ENCODE peak calls at places on chromosome 18, in ten cellular contexts. Q is lower lobe of right lung; W is stimulated activated naive B cell treated with anti-CD40 and anti-IgM and Interleukin-4, amounts not matched to agents 10 μg/mL and 1 μg/mL and 100 μg/mL, for 72 hours; N is HTR-8/SVneo; K is stimulated activated CD8-positive, alpha-beta memory T cell treated with anti-CD3 and anti-CD28 coated beads, Interleukin-15, amount 100 ng/mL, for 1 hour; D is T-helper 1 cell; M is T1000; V is SK-MEL-5; Z is stimulated activated CD4-positive, alpha-beta T cell treated with anti-CD3 and anti-CD28 coated beads, Interleukin-2, amount 100 ng/mL, for 48 hours; S is progenitor cell of endocrine pancreas. A is an unnamed sample.

GRCh38 chr18:34322365-34323289 is 97.9 kb upstream of the NOL4 start:
- DNase-seq in M (no peak), S (peak; percentile 46), V (peak; percentile 64), Z (peak; percentile 9), K (no peak), D (no peak), Q (peak; percentile 52), N (no peak), W (no peak), A (no peak)

GRCh38 chr18:57859314-57859713 is 56.2 kb upstream of the ATP8B1 start:
- DNase-seq in N (no peak), K (no peak), S (no peak), W (no peak), Q (no peak), M (no peak), D (no peak), V (peak; percentile 58), Z (no peak), A (no peak)

GRCh38 chr18:49319590-49319989 is 140.9 kb downstream of the DYM start:
- DNase-seq in Z (no peak), N (no peak), Q (no peak), W (no peak), M (no peak), D (no peak), V (no peak), K (no peak), S (no peak), A (no peak)

GRCh38 chr18:6816154-6816553 is 86.6 kb downstream of the ARHGAP28 start:
- DNase-seq in M (no peak), Q (no peak), N (no peak), S (no peak), V (no peak), W (no peak), Z (no peak), D (no peak), K (no peak), A (no peak)

GRCh38 chr18:79679552-79680099 is at the start of gene CTDP1:
- DNase-seq in S (peak; percentile 68), D (peak; percentile 82), K (peak; percentile 70), Q (peak; percentile 96), V (peak; percentile 88), M (peak; percentile 67), Z (peak; percentile 84), N (peak; percentile 67), W (peak; percentile 82), A (peak; percentile 96)

GRCh38 chr18:58649966-58650816 is 21.1 kb upstream of the MALT1 start:
- DNase-seq in Q (no peak), V (no peak), Z (no peak), W (peak; percentile 58), S (no peak), K (no peak), D (no peak), M (no peak), N (no peak), A (no peak)

GRCh38 chr18:22486667-22487066 is 69.0 kb upstream of the CTAGE1 start:
- DNase-seq in S (no peak), Q (no peak), M (no peak), Z (no peak), D (no peak), N (no peak), K (no peak), W (no peak), V (no peak), A (no peak)

GRCh38 chr18:79533146-79533545 is 137.4 kb downstream of the NFATC1 start:
- DNase-seq in S (no peak), Q (peak; percentile 35), D (no peak), K (no peak), W (no peak), V (no peak), N (no peak), M (no peak), Z (no peak), A (peak; percentile 57)

GRCh38 chr18:36544036-36544725 is 246.7 kb downstream of the FHOD3 start:
- DNase-seq in K (no peak), V (no peak), D (no peak), Q (no peak), W (no peak), M (no peak), N (no peak), Z (no peak), S (no peak), A (no peak)

GRCh38 chr18:7164610-7165009 is 47.0 kb upstream of the LAMA1 start:
- DNase-seq in D (no peak), M (no peak), N (peak; percentile 26), W (no peak), Z (no peak), Q (no peak), K (no peak), S (no peak), V (peak; percentile 59), A (no peak)

GRCh38 chr18:73352546-73352945 is 484.8 kb upstream of the NETO1 start:
- DNase-seq in M (no peak), D (no peak), S (no peak), K (no peak), Z (no peak), V (no peak), W (no peak), Q (no peak), N (no peak), A (no peak)